ENCODE peak calls at places on chromosomes 12 and 14, in five cellular contexts. Y is naive thymus-derived CD8-positive, alpha-beta T cell; J is EL; U is RWPE1; P is epithelial cell of esophagus. H is an unnamed sample.

GRCh38 chr12:105315130-105315529 is 15.4 kb upstream of the C12orf75 start:
- DNase-seq in Y (no peak), J (no peak), U (no peak), P (peak), H (no peak)

GRCh38 chr12:79194595-79194994 is 330.0 kb downstream of the SYT1 start:
- DNase-seq in Y (no peak), J (peak), U (peak), P (peak), H (no peak)

GRCh38 chr14:88604213-88604612 is 41.4 kb downstream of the ZC3H14 start:
- DNase-seq in Y (no peak), J (no peak), U (no peak), P (no peak), H (no peak)

GRCh38 chr14:34122081-34122480 is 171.2 kb upstream of the EGLN3 start:
- DNase-seq in Y (no peak), J (no peak), U (no peak), P (no peak), H (no peak)

GRCh38 chr14:92542766-92543554 is 29.4 kb downstream of the RIN3 start:
- DNase-seq in Y (no peak), J (no peak), U (no peak), P (no peak), H (no peak)

GRCh38 chr12:57456145-57456700 is 1.1 kb downstream of the INHBE start:
- DNase-seq in Y (peak), J (peak), U (no peak), P (peak), H (no peak)

GRCh38 chr12:5369298-5369697 is 62.6 kb upstream of the NTF3 start:
- DNase-seq in Y (no peak), J (no peak), U (no peak), P (no peak), H (no peak)

GRCh38 chr12:6852651-6853354 is 853 bp downstream of the USP5 start:
- DNase-seq in Y (peak), J (peak), U (peak), P (peak), H (no peak)

GRCh38 chr12:116141110-116141832 is 136.2 kb downstream of the MED13L start:
- DNase-seq in Y (no peak), J (no peak), U (no peak), P (no peak), H (no peak)

GRCh38 chr14:99427632-99428315 is 52.9 kb downstream of the SETD3 start:
- DNase-seq in Y (no peak), J (peak), U (no peak), P (peak), H (no peak)

GRCh38 chr12:116381240-116381743 is 103.8 kb upstream of the MED13L start:
- DNase-seq in Y (no peak), J (no peak), U (no peak), P (no peak), H (no peak)

GRCh38 chr12:21453312-21453852 is 15.9 kb downstream of the PYROXD1 start:
- DNase-seq in Y (no peak), J (no peak), U (no peak), P (no peak), H (no peak)

GRCh38 chr14:81004575-81004974 is 49.2 kb downstream of the TSHR start:
- DNase-seq in Y (no peak), J (no peak), U (no peak), P (no peak), H (no peak)

GRCh38 chr14:65709576-65709975 is 297.0 kb downstream of the FUT8 start:
- DNase-seq in Y (no peak), J (no peak), U (no peak), P (no peak), H (no peak)

GRCh38 chr14:38208825-38209562 is 1.3 kb downstream of the SSTR1 start:
- DNase-seq in Y (no peak), J (peak), U (no peak), P (no peak), H (no peak)

GRCh38 chr12:27821259-27821973 is 41.4 kb upstream of the MANSC4 start:
- DNase-seq in Y (no peak), J (peak), U (peak), P (peak), H (peak)

GRCh38 chr12:3728686-3729085 is 24.2 kb downstream of the CRACR2A start:
- DNase-seq in Y (no peak), J (no peak), U (no peak), P (no peak), H (no peak)

GRCh38 chr14:31326111-31326510 is 94.2 kb downstream of the HEATR5A start:
- DNase-seq in Y (no peak), J (peak), U (no peak), P (peak), H (no peak)

GRCh38 chr12:98373019-98373554 is 142.3 kb upstream of the TMPO start:
- DNase-seq in Y (no peak), J (peak), U (peak), P (peak), H (no peak)

GRCh38 chr12:31444801-31445200 is 118.9 kb upstream of the SINHCAF start:
- DNase-seq in Y (no peak), J (no peak), U (no peak), P (no peak), H (no peak)

GRCh38 chr12:71447691-71448660 is 8.4 kb downstream of the LGR5 start:
- DNase-seq in Y (no peak), J (no peak), U (no peak), P (no peak), H (no peak)

GRCh38 chr14:104774453-104775072 is 21.0 kb downstream of the AKT1 start:
- DNase-seq in Y (no peak), J (no peak), U (no peak), P (no peak), H (no peak)

GRCh38 chr14:96502621-96503251 is 554 bp downstream of the PAPOLA start:
- DNase-seq in Y (peak), J (peak), U (peak), P (peak), H (no peak)

GRCh38 chr12:132390287-132391076 is 61.1 kb upstream of the GALNT9 start:
- DNase-seq in Y (no peak), J (no peak), U (no peak), P (no peak), H (no peak)

GRCh38 chr12:52873832-52874572 is 25.2 kb upstream of the KRT78 start:
- DNase-seq in Y (peak), J (peak), U (peak), P (peak), H (peak)

GRCh38 chr12:130438711-130439110 is 101.0 kb downstream of the PIWIL1 start:
- DNase-seq in Y (no peak), J (no peak), U (no peak), P (no peak), H (no peak)

GRCh38 chr12:77531912-77532311 is 298.8 kb upstream of the NAV3 start:
- DNase-seq in Y (no peak), J (no peak), U (no peak), P (no peak), H (no peak)

GRCh38 chr12:108302471-108303311 is 36.4 kb downstream of the CMKLR1 start:
- DNase-seq in Y (no peak), J (peak), U (peak), P (no peak), H (peak)

GRCh38 chr12:84805474-84805858 is 107.1 kb downstream of the SLC6A15 start:
- DNase-seq in Y (no peak), J (no peak), U (no peak), P (no peak), H (no peak)

GRCh38 chr12:109147954-109148353 is 31.6 kb downstream of the ACACB start:
- DNase-seq in Y (no peak), J (no peak), U (no peak), P (no peak), H (peak)

GRCh38 chr14:105436402-105436801 is 16.8 kb downstream of the MTA1 start:
- DNase-seq in Y (no peak), J (no peak), U (no peak), P (no peak), H (no peak)

GRCh38 chr14:76081642-76082041 is 70.1 kb upstream of the GPATCH2L start:
- DNase-seq in Y (no peak), J (no peak), U (no peak), P (no peak), H (no peak)

GRCh38 chr12:46660719-46661118 is 165.1 kb downstream of the SLC38A4 start:
- DNase-seq in Y (no peak), J (no peak), U (no peak), P (no peak), H (no peak)

GRCh38 chr12:32030676-32031075 is 71.5 kb downstream of the RESF1 start:
- DNase-seq in Y (no peak), J (no peak), U (no peak), P (no peak), H (no peak)

GRCh38 chr14:53881921-53882320 is 74.7 kb downstream of the BMP4 start:
- DNase-seq in Y (no peak), J (no peak), U (no peak), P (no peak), H (no peak)

GRCh38 chr12:10554228-10554970 is 48.7 kb downstream of the EIF2S3B start:
- DNase-seq in Y (peak), J (no peak), U (no peak), P (no peak), H (no peak)